ENCODE peak calls at places on chromosomes 16 and 17, in six cellular contexts. O, G, P, L, Q and V are unnamed samples.

GRCh38 chr16:66927012-66927436 is 1.7 kb upstream of the RRAD start:
- DNase-seq in O (peak; percentile 61), Q (peak; percentile 92), L (no peak), P (peak; percentile 90), G (no peak), V (no peak)

GRCh38 chr17:43031666-43032065 is 6.6 kb downstream of the RND2 start:
- DNase-seq in Q (no peak), O (no peak), G (no peak), L (no peak), P (no peak), V (no peak)

GRCh38 chr17:60301644-60302043 is 90.3 kb downstream of the USP32 start:
- DNase-seq in P (no peak), Q (no peak), O (no peak), G (no peak), L (no peak), V (no peak)

GRCh38 chr17:16888413-16889087 is 83.4 kb downstream of the TNFRSF13B start:
- DNase-seq in P (no peak), L (no peak), G (no peak), O (no peak), Q (no peak), V (no peak)

GRCh38 chr16:17755158-17755557 is 284.4 kb upstream of the XYLT1 start:
- DNase-seq in P (no peak), O (no peak), G (no peak), L (no peak), Q (no peak), V (no peak)

GRCh38 chr17:80454557-80455327 is 21.7 kb downstream of the NPTX1 start:
- DNase-seq in G (peak; percentile 93), Q (peak; percentile 98), P (peak; percentile 70), L (peak; percentile 96), O (peak; percentile 77), V (peak; percentile 92)

GRCh38 chr16:51134876-51135275 is 16.2 kb downstream of the SALL1 start:
- DNase-seq in O (no peak), P (no peak), L (no peak), Q (no peak), G (no peak), V (no peak)

GRCh38 chr16:74605746-74606520 is 981 bp downstream of the GLG1 start:
- DNase-seq in G (no peak), L (no peak), O (no peak), P (peak; percentile 58), Q (no peak), V (no peak)

GRCh38 chr16:2691491-2692248 is 9.3 kb downstream of the KCTD5 start:
- DNase-seq in P (no peak), L (no peak), O (no peak), Q (no peak), G (no peak), V (no peak)

GRCh38 chr16:86628614-86629013 is 50.3 kb downstream of the FOXL1 start:
- DNase-seq in L (no peak), G (no peak), P (no peak), O (no peak), Q (no peak), V (no peak)

GRCh38 chr16:81542609-81543570 is 98.3 kb downstream of the CMIP start:
- DNase-seq in L (no peak), G (no peak), P (no peak), O (no peak), Q (peak; percentile 62), V (no peak)

GRCh38 chr17:45908460-45908859 is 14.1 kb downstream of the MAPT start:
- DNase-seq in Q (no peak), O (no peak), L (no peak), P (no peak), G (no peak), V (no peak)

GRCh38 chr17:82436601-82437324 is 13.8 kb downstream of the CYBC1 start:
- DNase-seq in G (no peak), L (no peak), O (no peak), Q (no peak), P (no peak), V (no peak)

GRCh38 chr17:74531231-74531761 is at the start of gene CD300LB:
- DNase-seq in Q (no peak), P (no peak), O (no peak), L (no peak), G (no peak), V (no peak)

GRCh38 chr17:4426499-4427208 is 7.1 kb upstream of the SPNS3 start:
- DNase-seq in G (no peak), O (no peak), P (no peak), Q (no peak), L (no peak), V (no peak)

GRCh38 chr16:30728321-30728720 is 19.9 kb upstream of the PHKG2 start:
- DNase-seq in O (no peak), P (no peak), Q (no peak), G (no peak), L (no peak), V (no peak)

GRCh38 chr16:17416461-17417221 is 54.1 kb downstream of the XYLT1 start:
- DNase-seq in P (peak; percentile 19), O (no peak), L (peak; percentile 55), G (peak; percentile 6), Q (peak; percentile 5), V (no peak)

GRCh38 chr17:80106176-80106575 is 4.8 kb downstream of the GAA start:
- DNase-seq in L (no peak), G (no peak), O (no peak), P (no peak), Q (no peak), V (no peak)

GRCh38 chr17:67623767-67624166 is 94.0 kb upstream of the NOL11 start:
- DNase-seq in L (no peak), O (no peak), P (no peak), G (no peak), Q (no peak), V (no peak)

GRCh38 chr17:30554839-30555751 is 77.9 kb downstream of the GOSR1 start:
- DNase-seq in O (no peak), G (no peak), L (no peak), Q (peak; percentile 22), P (no peak), V (no peak)

GRCh38 chr17:68292689-68293040 is 1.4 kb downstream of the ARSG start:
- DNase-seq in P (no peak), Q (no peak), L (no peak), O (no peak), G (no peak), V (no peak)

GRCh38 chr16:68235105-68235881 is 634 bp downstream of the ESRP2 start:
- DNase-seq in L (peak; percentile 14), P (no peak), G (no peak), O (no peak), Q (no peak), V (no peak)

GRCh38 chr16:85156869-85157268 is 44.6 kb upstream of the CIBAR2 start:
- DNase-seq in Q (no peak), P (no peak), G (no peak), L (no peak), O (no peak), V (no peak)